ENCODE peak calls at places on chromosomes 11 and 22, in eight cellular contexts. C, P, J, V, R, X, D and N are unnamed samples. For H3K36me3, the result is how much of the 10 kb centered on the place peaks cover.

GRCh38 chr11:84103096-84103495 is 816.9 kb upstream of the CCDC90B start:
- DNase-seq in C (no peak), P (no peak), J (no peak), V (no peak), R (no peak), X (no peak), D (no peak), N (no peak)

GRCh38 chr11:1437500-1437899 is 47.8 kb downstream of the BRSK2 start:
- DNase-seq in C (peak), P (peak), J (peak), V (peak), R (peak), X (no peak), D (no peak), N (no peak)

GRCh38 chr11:46342237-46342636 is 5.0 kb upstream of the DGKZ start:
- DNase-seq in C (no peak), P (peak), J (no peak), V (no peak), R (no peak), X (peak), D (no peak), N (no peak)

GRCh38 chr11:83408946-83409345 is 122.8 kb upstream of the CCDC90B start:
- DNase-seq in C (no peak), P (no peak), J (no peak), V (no peak), R (no peak), X (no peak), D (no peak), N (no peak)

GRCh38 chr22:25090225-25090651 is 109.4 kb upstream of the CRYBB3 start:
- DNase-seq in C (no peak), P (no peak), J (no peak), V (no peak), R (no peak), X (no peak), D (no peak), N (no peak)

GRCh38 chr22:44428941-44429615 is 69.0 kb downstream of the RTL6 start:
- DNase-seq in C (no peak), P (no peak), J (no peak), V (peak), R (no peak), X (no peak), D (no peak), N (no peak)

GRCh38 chr11:11028017-11028692 is 170.3 kb upstream of the ZBED5 start:
- DNase-seq in C (peak), P (peak), J (peak), V (peak), R (peak), X (peak), D (peak), N (peak)

GRCh38 chr11:114153224-114153623 is 93.7 kb downstream of the ZBTB16 start:
- DNase-seq in C (no peak), P (no peak), J (no peak), V (no peak), R (no peak), X (no peak), D (no peak), N (no peak)

GRCh38 chr11:1656670-1657069 is 27.1 kb downstream of the KRTAP5-5 start:
- DNase-seq in C (no peak), P (no peak), J (peak), V (peak), R (no peak), X (no peak), D (no peak), N (no peak)

GRCh38 chr11:71453021-71453910 is at the start of gene NADSYN1:
- DNase-seq in C (peak), P (peak), J (peak), V (peak), R (peak), X (peak), D (peak), N (peak)

GRCh38 chr22:48247829-48248228 is 1485.4 kb downstream of the TBC1D22A start:
- DNase-seq in C (no peak), P (no peak), J (no peak), V (peak), R (no peak), X (no peak), D (no peak), N (no peak)

GRCh38 chr11:82976786-82977185 is 75.2 kb downstream of the DDIAS start:
- DNase-seq in C (no peak), P (no peak), J (no peak), V (no peak), R (no peak), X (no peak), D (no peak), N (no peak)

GRCh38 chr11:134622458-134622857 is 210.4 kb upstream of the B3GAT1 start:
- DNase-seq in C (no peak), P (no peak), J (no peak), V (no peak), R (no peak), X (no peak), D (no peak), N (no peak)

GRCh38 chr22:21712751-21713427 is 22.7 kb downstream of the YPEL1 start:
- DNase-seq in C (peak), P (peak), J (peak), V (no peak), R (peak), X (peak), D (no peak), N (no peak)

GRCh38 chr11:57303990-57304579 is 20.7 kb downstream of the TNKS1BP1 start:
- DNase-seq in C (no peak), P (no peak), J (no peak), V (no peak), R (no peak), X (peak), D (no peak), N (peak)

GRCh38 chr11:58963551-58964075 is 24.3 kb downstream of the GLYATL1 start:
- DNase-seq in C (peak), P (no peak), J (peak), V (no peak), R (peak), X (no peak), D (no peak), N (no peak)

GRCh38 chr11:83508804-83509203 is 222.6 kb upstream of the CCDC90B start:
- DNase-seq in C (no peak), P (no peak), J (no peak), V (no peak), R (no peak), X (no peak), D (no peak), N (no peak)

GRCh38 chr11:104573431-104573830 is 324.8 kb downstream of the CASP12 start:
- DNase-seq in C (no peak), P (no peak), J (no peak), V (no peak), R (no peak), X (no peak), D (no peak), N (no peak)

GRCh38 chr11:45647786-45648185 is 17.6 kb downstream of the CHST1 start:
- DNase-seq in C (no peak), P (no peak), J (no peak), V (peak), R (no peak), X (no peak), D (no peak), N (no peak)

GRCh38 chr11:16195659-16196058 is 160.7 kb downstream of the SOX6 start:
- DNase-seq in C (no peak), P (no peak), J (no peak), V (no peak), R (no peak), X (no peak), D (no peak), N (no peak)

GRCh38 chr11:1730230-1730629 is 20.2 kb downstream of the IFITM10 start:
- DNase-seq in C (no peak), P (no peak), J (no peak), V (peak), R (no peak), X (no peak), D (no peak), N (no peak)

GRCh38 chr11:33893711-33894401 is 2.0 kb upstream of the LMO2 start:
- DNase-seq in C (peak), P (no peak), J (no peak), V (peak), R (no peak), X (no peak), D (no peak), N (no peak)

GRCh38 chr22:31177420-31178162 is 17.6 kb downstream of the RNF185 start:
- DNase-seq in C (no peak), P (no peak), J (no peak), V (no peak), R (no peak), X (no peak), D (no peak), N (no peak)

GRCh38 chr22:28034760-28035401 is 115.8 kb upstream of the PITPNB start:
- DNase-seq in C (peak), P (peak), J (peak), V (peak), R (peak), X (peak), D (peak), N (peak)

GRCh38 chr11:29272019-29272654 is 744.7 kb downstream of the KCNA4 start:
- DNase-seq in C (no peak), P (no peak), J (no peak), V (no peak), R (no peak), X (no peak), D (no peak), N (no peak)

GRCh38 chr11:10388096-10388495 is 67.0 kb upstream of the AMPD3 start:
- DNase-seq in C (no peak), P (no peak), J (no peak), V (no peak), R (no peak), X (no peak), D (no peak), N (no peak)

GRCh38 chr11:135022430-135022829 is 610.4 kb upstream of the B3GAT1 start:
- DNase-seq in C (no peak), P (no peak), J (no peak), V (no peak), R (no peak), X (no peak), D (no peak), N (no peak)

GRCh38 chr11:9726313-9727022 is 62.6 kb downstream of the SWAP70 start:
- DNase-seq in C (no peak), P (no peak), J (no peak), V (no peak), R (no peak), X (no peak), D (no peak), N (no peak)

GRCh38 chr11:78820722-78821121 is 246.1 kb upstream of the NARS2 start:
- DNase-seq in C (no peak), P (no peak), J (no peak), V (no peak), R (peak), X (no peak), D (no peak), N (no peak)

GRCh38 chr11:65781152-65781961 is 581 bp upstream of the AP5B1 start:
- DNase-seq in C (no peak), P (no peak), J (no peak), V (peak), R (no peak), X (peak), D (no peak), N (peak)

GRCh38 chr11:120229451-120230424 is 10.2 kb upstream of the POU2F3 start:
- DNase-seq in C (no peak), P (no peak), J (peak), V (no peak), R (no peak), X (no peak), D (no peak), N (no peak)

GRCh38 chr11:35207471-35208403 is 68.8 kb downstream of the CD44 start:
- DNase-seq in C (no peak), P (no peak), J (no peak), V (no peak), R (no peak), X (no peak), D (no peak), N (no peak)

GRCh38 chr11:35210886-35211546 is 72.0 kb downstream of the CD44 start:
- DNase-seq in C (no peak), P (no peak), J (no peak), V (no peak), R (no peak), X (no peak), D (no peak), N (no peak)

GRCh38 chr11:35211952-35212351 is 73.0 kb downstream of the CD44 start:
- DNase-seq in C (no peak), P (no peak), J (no peak), V (no peak), R (no peak), X (no peak), D (no peak), N (no peak)

GRCh38 chr11:35206616-35207015 is 67.6 kb downstream of the CD44 start:
- DNase-seq in C (no peak), P (no peak), J (no peak), V (no peak), R (no peak), X (no peak), D (no peak), N (no peak)

DNA sequence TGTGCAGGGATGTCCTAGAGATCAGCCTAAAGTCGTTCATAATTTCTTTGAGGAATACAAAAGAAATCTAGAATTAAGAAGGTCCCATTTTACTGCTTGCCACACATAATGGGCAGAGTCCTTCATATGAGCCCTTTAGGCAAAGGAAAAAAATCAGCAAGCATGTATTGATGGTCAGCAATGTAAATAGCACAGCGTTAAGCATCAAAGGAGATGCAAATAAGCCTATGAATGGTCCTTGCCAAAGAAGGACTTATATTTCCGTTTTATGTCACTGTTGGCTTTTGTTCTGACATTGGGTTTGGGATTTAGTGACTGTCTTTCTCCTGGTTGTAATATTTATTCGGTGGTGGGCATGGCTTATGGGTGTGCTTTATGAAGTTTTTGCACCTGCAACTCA is 69.8 kb downstream of the CD44 start:
- DNase-seq in C (no peak), P (no peak), J (no peak), V (no peak), R (no peak), X (no peak), D (no peak), N (no peak)
- TF ChIP-seq POLR2A in C (no peak), P (no peak), J (no peak), V (no peak), R (no peak), X (no peak), D (no peak), N (no peak)

DNA sequence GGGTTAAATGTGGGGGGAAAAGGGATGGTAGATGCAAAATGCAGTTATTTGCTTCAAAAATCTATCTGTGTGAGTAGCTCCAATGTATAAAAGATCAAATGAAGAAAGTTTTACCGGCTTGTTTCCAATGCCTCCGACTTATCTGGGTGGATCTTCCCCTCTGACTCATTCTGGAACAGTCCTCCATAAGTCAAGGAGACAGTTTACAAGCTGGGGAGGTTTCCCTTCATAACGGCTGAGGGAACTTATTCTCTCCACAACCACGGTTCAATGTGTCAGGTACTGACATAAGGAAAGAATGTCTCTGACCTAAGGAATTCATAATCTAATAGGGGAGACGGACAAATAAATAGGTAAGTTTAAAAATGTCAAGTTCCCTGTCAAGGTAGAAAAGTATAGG is 49.7 kb upstream of the BIRC3 start:
- DNase-seq in C (no peak), P (no peak), J (no peak), V (no peak), R (no peak), X (no peak), D (no peak), N (no peak)
- H3K4me3 ChIP-seq in C (no peak), P (no peak), J (no peak), V (no peak), R (no peak), X (peak), D (no peak), N (peak)

GRCh38 chr22:46102159-46102558 is 48.2 kb upstream of the PPARA start:
- DNase-seq in C (no peak), P (no peak), J (no peak), V (no peak), R (no peak), X (no peak), D (no peak), N (no peak)
- H3K36me3 ChIP-seq in C (under half), P (half or more), J (under half), V (half or more), R (half or more), X (under half), D (under half), N (half or more)

DNA sequence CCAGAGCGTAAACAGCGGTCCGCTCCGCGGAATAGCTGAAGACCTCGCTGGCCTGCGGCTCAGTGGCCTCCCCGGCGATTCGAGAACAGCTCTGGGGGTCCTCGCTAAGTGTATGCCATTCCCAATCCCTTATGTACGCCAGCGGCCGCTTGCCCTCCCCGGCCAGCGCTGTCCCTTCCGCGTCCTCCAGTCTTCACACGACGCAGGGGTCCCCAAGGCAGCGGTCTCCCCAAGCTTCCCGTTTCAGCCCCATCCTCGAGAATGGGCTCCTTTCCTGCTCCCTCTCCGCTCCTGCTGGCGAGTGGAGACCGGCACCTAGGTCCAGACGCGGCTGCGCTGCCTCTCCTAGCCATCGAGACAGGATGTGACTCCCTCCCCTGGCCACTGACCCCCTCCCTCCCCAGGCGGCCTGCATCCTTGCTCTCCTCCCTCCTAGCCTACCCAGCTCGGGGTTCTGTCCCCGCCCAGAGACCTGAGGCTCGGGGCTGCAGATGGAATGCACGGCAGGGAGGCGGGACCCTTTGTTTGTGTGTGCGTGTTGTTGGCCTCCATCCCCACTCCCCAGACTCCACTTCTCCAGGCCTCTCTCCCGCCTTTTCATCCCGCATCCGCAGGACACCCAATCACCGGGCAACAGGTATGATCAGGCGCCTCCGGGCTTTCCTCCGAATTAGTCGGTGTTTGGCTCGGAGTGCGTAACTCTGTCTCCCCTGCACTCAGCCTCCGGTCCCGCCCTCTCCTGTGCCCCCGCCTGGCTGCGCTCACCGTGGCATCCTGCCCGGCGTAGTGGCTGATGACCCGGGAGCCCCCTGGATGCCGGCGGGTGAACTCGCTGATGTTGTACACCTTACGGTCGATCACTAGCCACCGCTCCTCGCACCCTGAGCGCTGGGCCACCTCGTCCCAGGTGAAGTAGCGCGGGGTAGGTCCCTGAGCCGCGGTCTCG is 740 bp downstream of the FADS1 start:
- DNase-seq in C (peak), P (peak), J (peak), V (peak), R (peak), X (peak), D (peak), N (no peak)
- TF ChIP-seq POLR2A in C (no peak), P (no peak), J (no peak), V (no peak), R (no peak), X (no peak), D (peak), N (no peak)